ENCODE peak calls at places on chromosomes 1 and 21, in five cellular contexts. One of them, this sample, is unnamed.

GRCh38 chr1:170598618-170599017 is 65.3 kb upstream of the PRRX1 start:
- DNase-seq in COR-L47: no peak
- DNase-seq in GM20000: no peak
- DNase-seq in T47D: no peak
- DNase-seq in neural crest cell: no peak
- DNase-seq in this sample: no peak

GRCh38 chr1:46477153-46477929 is 12.3 kb upstream of the DMBX1 start:
- DNase-seq in T47D: peak; percentile 85
- DNase-seq in COR-L47: no peak
- DNase-seq in GM20000: peak; percentile 91
- DNase-seq in neural crest cell: peak; percentile 67
- DNase-seq in this sample: peak; percentile 70

GRCh38 chr1:20068722-20069121 is 1.3 kb upstream of the PLA2G5 start:
- DNase-seq in neural crest cell: no peak
- DNase-seq in T47D: no peak
- DNase-seq in COR-L47: no peak
- DNase-seq in GM20000: no peak
- DNase-seq in this sample: no peak

GRCh38 chr1:33718166-33718565 is 145.7 kb upstream of the HMGB4 start:
- DNase-seq in COR-L47: no peak
- DNase-seq in GM20000: no peak
- DNase-seq in neural crest cell: no peak
- DNase-seq in T47D: no peak
- DNase-seq in this sample: no peak

GRCh38 chr1:173914366-173914871 is 2.7 kb downstream of the SERPINC1 start:
- DNase-seq in GM20000: peak; percentile 44
- DNase-seq in neural crest cell: peak; percentile 8
- DNase-seq in COR-L47: peak; percentile 6
- DNase-seq in T47D: no peak
- DNase-seq in this sample: peak; percentile 17

GRCh38 chr1:12620931-12621330 is 2.9 kb upstream of the DHRS3 start:
- DNase-seq in COR-L47: no peak
- DNase-seq in T47D: no peak
- DNase-seq in neural crest cell: no peak
- DNase-seq in GM20000: no peak
- DNase-seq in this sample: no peak

GRCh38 chr1:200334661-200335256 is 75.1 kb downstream of the ZNF281 start:
- DNase-seq in COR-L47: no peak
- DNase-seq in T47D: no peak
- DNase-seq in GM20000: no peak
- DNase-seq in neural crest cell: no peak
- DNase-seq in this sample: no peak

GRCh38 chr1:107954719-107955415 is 10.1 kb downstream of the VAV3 start:
- DNase-seq in COR-L47: no peak
- DNase-seq in neural crest cell: no peak
- DNase-seq in GM20000: no peak
- DNase-seq in T47D: no peak
- DNase-seq in this sample: no peak

GRCh38 chr1:180912211-180912800 is 391 bp upstream of the KIAA1614 start:
- DNase-seq in GM20000: no peak
- DNase-seq in neural crest cell: no peak
- DNase-seq in T47D: no peak
- DNase-seq in COR-L47: no peak
- DNase-seq in this sample: peak; percentile 49

GRCh38 chr1:197884173-197884572 is 18.3 kb upstream of the C1orf53 start:
- DNase-seq in neural crest cell: no peak
- DNase-seq in T47D: no peak
- DNase-seq in COR-L47: no peak
- DNase-seq in GM20000: no peak
- DNase-seq in this sample: no peak

GRCh38 chr1:177340601-177341067 is 169.9 kb downstream of the BRINP2 start:
- DNase-seq in T47D: no peak
- DNase-seq in COR-L47: no peak
- DNase-seq in neural crest cell: no peak
- DNase-seq in GM20000: no peak
- DNase-seq in this sample: peak; percentile 72

GRCh38 chr1:215542301-215542700 is 24.8 kb upstream of the KCTD3 start:
- DNase-seq in neural crest cell: no peak
- DNase-seq in COR-L47: no peak
- DNase-seq in GM20000: no peak
- DNase-seq in T47D: no peak
- DNase-seq in this sample: no peak

GRCh38 chr1:9443913-9444445 is 95.3 kb upstream of the SLC25A33 start:
- DNase-seq in COR-L47: no peak
- DNase-seq in GM20000: no peak
- DNase-seq in T47D: no peak
- DNase-seq in neural crest cell: peak; percentile 45
- DNase-seq in this sample: peak; percentile 95

GRCh38 chr21:33901421-33902288 is 13.9 kb downstream of the ATP5PO start:
- DNase-seq in neural crest cell: peak; percentile 43
- DNase-seq in T47D: no peak
- DNase-seq in GM20000: no peak
- DNase-seq in COR-L47: peak; percentile 41
- DNase-seq in this sample: peak; percentile 69

GRCh38 chr1:26284597-26285351 is 4.9 kb downstream of the SH3BGRL3 start:
- DNase-seq in neural crest cell: peak; percentile 76
- DNase-seq in COR-L47: peak; percentile 26
- DNase-seq in T47D: peak; percentile 50
- DNase-seq in GM20000: peak; percentile 84
- DNase-seq in this sample: peak; percentile 86

GRCh38 chr1:107451735-107452134 is 310.9 kb downstream of the NTNG1 start:
- DNase-seq in T47D: no peak
- DNase-seq in GM20000: no peak
- DNase-seq in neural crest cell: no peak
- DNase-seq in COR-L47: no peak
- DNase-seq in this sample: no peak

This sample was measured in fibroblast of villous mesenchyme.